ENCODE peak calls at places on chromosomes 12 and 14, in nine cellular contexts. Z, F, Q, V, N, S, D, M and U are unnamed samples.

GRCh38 chr12:24707379-24707778 is 241.5 kb downstream of the BCAT1 start:
- DNase-seq in Z (no peak), F (no peak), Q (no peak), V (no peak), N (no peak), S (no peak), D (no peak), M (no peak), U (no peak)

GRCh38 chr12:119343130-119343529 is 8.6 kb downstream of the CCDC60 start:
- DNase-seq in Z (no peak), F (no peak), Q (no peak), V (no peak), N (no peak), S (no peak), D (no peak), M (no peak), U (no peak)

GRCh38 chr12:109377139-109377685 is 29.5 kb downstream of the MYO1H start:
- DNase-seq in Z (no peak), F (no peak), Q (no peak), V (no peak), N (no peak), S (no peak), D (no peak), M (no peak), U (no peak)

GRCh38 chr12:66441905-66442559 is 139.7 kb downstream of the HELB start:
- DNase-seq in Z (no peak), F (no peak), Q (no peak), V (no peak), N (no peak), S (no peak), D (no peak), M (no peak), U (no peak)

GRCh38 chr12:3456809-3457208 is 34.2 kb upstream of the PRMT8 start:
- DNase-seq in Z (peak), F (no peak), Q (no peak), V (peak), N (no peak), S (no peak), D (no peak), M (no peak), U (no peak)

GRCh38 chr12:112256780-112257179 is 125.5 kb downstream of the HECTD4 start:
- DNase-seq in Z (no peak), F (no peak), Q (no peak), V (no peak), N (no peak), S (no peak), D (no peak), M (no peak), U (no peak)

GRCh38 chr12:88944403-88944802 is 364.1 kb upstream of the KITLG start:
- DNase-seq in Z (peak), F (no peak), Q (no peak), V (no peak), N (peak), S (no peak), D (no peak), M (peak), U (peak)

GRCh38 chr12:27615331-27615891 is 80.8 kb upstream of the REP15 start:
- DNase-seq in Z (no peak), F (no peak), Q (no peak), V (no peak), N (peak), S (no peak), D (no peak), M (peak), U (peak)

GRCh38 chr14:89408907-89409675 is 7.9 kb downstream of the FOXN3 start:
- DNase-seq in Z (no peak), F (peak), Q (peak), V (no peak), N (no peak), S (no peak), D (peak), M (no peak), U (no peak)
- H3K4me3 ChIP-seq in Z (no peak), F (no peak), Q (no peak), V (no peak), N (no peak), S (peak), D (peak), M (no peak), U (no peak)

GRCh38 chr14:33063521-33063920 is 124.8 kb downstream of the NPAS3 start:
- DNase-seq in Z (no peak), F (no peak), Q (no peak), V (no peak), N (no peak), S (no peak), D (no peak), M (peak), U (no peak)

GRCh38 chr14:33062476-33062875 is 123.8 kb downstream of the NPAS3 start:
- DNase-seq in Z (no peak), F (no peak), Q (no peak), V (no peak), N (no peak), S (no peak), D (no peak), M (no peak), U (no peak)

GRCh38 chr14:33062881-33063280 is 124.2 kb downstream of the NPAS3 start:
- DNase-seq in Z (no peak), F (no peak), Q (no peak), V (no peak), N (peak), S (no peak), D (no peak), M (peak), U (peak)

GRCh38 chr14:33065634-33066033 is 127.0 kb downstream of the NPAS3 start:
- DNase-seq in Z (no peak), F (no peak), Q (no peak), V (no peak), N (no peak), S (no peak), D (no peak), M (no peak), U (no peak)

GRCh38 chr14:33061667-33062325 is 123.1 kb downstream of the NPAS3 start:
- DNase-seq in Z (no peak), F (no peak), Q (no peak), V (no peak), N (no peak), S (no peak), D (no peak), M (peak), U (peak)
- TF ChIP-seq CTCF in Z (no peak), F (no peak), Q (no peak), V (no peak), N (no peak), S (no peak), D (no peak), M (peak), U (no peak)

DNA sequence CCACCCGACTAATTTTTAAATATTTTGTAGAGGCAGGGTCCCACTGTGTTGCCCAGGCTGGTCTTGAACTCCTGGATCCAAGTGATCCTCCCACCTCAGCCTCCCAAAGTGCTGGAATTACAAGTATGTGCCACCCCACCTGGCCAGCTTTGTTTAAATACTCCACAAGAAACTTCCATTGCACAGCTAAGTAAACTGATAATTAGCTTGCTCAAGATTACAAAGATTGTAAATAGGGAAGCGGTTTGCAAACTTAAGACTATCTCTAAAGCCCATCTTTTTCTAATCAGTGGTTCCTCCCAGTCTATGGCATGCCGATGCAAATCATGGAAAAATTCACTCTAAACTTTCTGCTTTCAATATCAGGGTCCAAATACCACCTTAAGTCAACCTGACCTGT is 9.7 kb downstream of the SLC7A8 start:
- DNase-seq in Z (no peak), F (no peak), Q (no peak), V (no peak), N (no peak), S (no peak), D (no peak), M (no peak), U (no peak)
- H3K4me3 ChIP-seq in Z (no peak), F (no peak), Q (no peak), V (no peak), N (no peak), S (no peak), D (peak), M (no peak), U (no peak)

DNA sequence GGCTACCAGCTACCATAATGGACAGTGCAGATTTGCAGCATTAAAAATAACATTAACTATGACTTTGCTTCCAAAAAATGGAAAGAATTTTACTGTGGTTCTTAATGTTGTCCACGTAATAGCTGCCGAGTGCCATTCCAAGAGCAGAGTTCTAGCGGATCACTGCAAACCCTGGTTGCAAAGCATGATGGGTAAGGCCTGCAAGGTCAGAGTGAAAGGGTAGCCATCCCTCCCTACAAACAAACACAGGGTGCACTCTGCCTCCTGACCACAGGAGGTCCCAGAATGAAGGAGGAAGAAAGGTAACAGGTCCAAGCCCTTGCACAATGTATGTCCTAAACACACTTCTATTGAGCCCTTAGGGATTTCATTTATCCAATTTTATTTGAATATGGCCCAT is 157.6 kb downstream of the DPF3 start:
- DNase-seq in Z (peak), F (no peak), Q (no peak), V (no peak), N (peak), S (no peak), D (no peak), M (peak), U (peak)
- TF ChIP-seq CTCF in Z (peak), F (no peak), Q (no peak), V (no peak), N (no peak), S (no peak), D (no peak), M (peak), U (peak)

GRCh38 chr12:62603811-62604098 is 137.1 kb downstream of the MON2 start:
- DNase-seq in Z (no peak), F (no peak), Q (no peak), V (peak), N (no peak), S (no peak), D (no peak), M (no peak), U (no peak)
- H3K4me3 ChIP-seq in Z (peak), F (peak), Q (peak), V (peak), N (peak), S (peak), D (peak), M (peak), U (peak)

DNA sequence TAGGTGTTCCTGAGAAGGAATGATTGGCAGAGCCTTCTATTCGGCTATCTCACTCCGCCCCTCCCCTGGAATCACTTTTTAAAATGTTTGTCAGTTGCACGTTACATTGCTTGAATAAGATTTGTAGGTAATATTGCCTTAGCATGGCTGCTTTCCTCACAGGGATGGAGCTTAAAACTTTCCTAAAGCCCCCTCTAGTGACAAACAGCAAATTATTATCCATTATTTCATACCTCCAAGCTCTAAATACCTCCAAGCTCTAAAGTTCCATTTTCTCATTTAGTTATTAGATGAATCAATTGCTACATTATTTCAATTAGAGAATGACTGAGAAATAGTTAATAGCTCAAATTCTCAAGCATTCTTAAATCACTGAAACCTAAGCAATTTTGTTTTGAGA is 5.1 kb upstream of the SPATA7 start:
- DNase-seq in Z (no peak), F (no peak), Q (no peak), V (no peak), N (peak), S (no peak), D (no peak), M (peak), U (peak)
- TF ChIP-seq CTCF in Z (peak), F (no peak), Q (no peak), V (no peak), N (peak), S (no peak), D (no peak), M (peak), U (peak)

DNA sequence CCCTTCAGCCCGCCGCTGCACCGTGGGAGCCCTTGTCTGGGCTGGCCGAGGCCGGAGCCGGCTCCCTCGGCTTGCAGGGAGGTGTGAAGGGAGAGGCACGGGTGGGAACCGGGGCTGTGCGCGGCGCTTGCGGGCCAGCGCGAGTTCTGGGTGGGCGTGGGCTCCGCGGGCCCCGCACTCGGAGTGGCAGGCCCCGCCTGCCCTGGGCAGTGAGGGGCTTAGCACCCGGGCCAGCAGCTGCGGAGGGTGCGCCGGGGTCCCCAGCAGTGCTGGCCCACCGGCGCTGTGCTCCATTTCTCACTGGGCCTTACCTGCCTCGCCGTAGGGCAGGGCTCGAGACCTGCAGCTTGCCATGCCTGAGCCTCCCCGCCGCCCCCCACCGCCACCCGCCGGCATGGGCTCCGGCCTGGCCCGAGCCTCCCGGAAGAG is 21.4 kb downstream of the TMEM121 start:
- DNase-seq in Z (no peak), F (no peak), Q (peak), V (peak), N (no peak), S (no peak), D (no peak), M (no peak), U (no peak)
- H3K4me3 ChIP-seq in Z (no peak), F (no peak), Q (no peak), V (no peak), N (no peak), S (no peak), D (no peak), M (no peak), U (no peak)

GRCh38 chr14:46580941-46581671 is 70.5 kb downstream of the RPL10L start:
- DNase-seq in Z (peak), F (no peak), Q (no peak), V (no peak), N (peak), S (no peak), D (no peak), M (peak), U (peak)
- TF ChIP-seq CTCF in Z (peak), F (no peak), Q (peak), V (no peak), N (peak), S (no peak), D (no peak), M (peak), U (peak)